ENCODE peak calls at places on chromosomes 16 and 17, in nine cellular contexts. One of them, this sample, is unnamed.
A peak's percentile ranks its signal among the peaks of the same experiment; 100 is the strongest.

GRCh38 chr17:39631403-39631802 is 4.7 kb downstream of the PPP1R1B start:
- DNase-seq in heart left ventricle: no peak
- DNase-seq in activated T-cell treated with anti-CD3 and anti-CD28 coated beads, Interleukin-2, amount 50 U/mL, for 72 hours: no peak
- DNase-seq in activated T-helper 1 cell treated with Interleukin-2 at 50 U/mL for 16 hours: no peak
- DNase-seq in NCI-H2029 treated with DMSO at 0.1 percent for 48 hours: peak; percentile 36
- DNase-seq in M059J: no peak
- DNase-seq in stimulated activated effector memory CD8-positive, alpha-beta T cell treated with anti-CD3 and anti-CD28 coated beads, Interleukin-12 subunit alpha, Interleukin-12 subunit beta, amount 100 ng/mL, for 72 hours: no peak
- DNase-seq in GOT3: no peak
- DNase-seq in endothelial cell: no peak
- DNase-seq in this sample: no peak

GRCh38 chr17:30961213-30962188 is 9.3 kb upstream of the RNF135 start:
- DNase-seq in heart left ventricle: no peak
- DNase-seq in activated T-cell treated with anti-CD3 and anti-CD28 coated beads, Interleukin-2, amount 50 U/mL, for 72 hours: no peak
- DNase-seq in activated T-helper 1 cell treated with Interleukin-2 at 50 U/mL for 16 hours: no peak
- DNase-seq in NCI-H2029 treated with DMSO at 0.1 percent for 48 hours: no peak
- DNase-seq in M059J: no peak
- DNase-seq in stimulated activated effector memory CD8-positive, alpha-beta T cell treated with anti-CD3 and anti-CD28 coated beads, Interleukin-12 subunit alpha, Interleukin-12 subunit beta, amount 100 ng/mL, for 72 hours: no peak
- DNase-seq in GOT3: no peak
- DNase-seq in endothelial cell: no peak
- DNase-seq in this sample: no peak

GRCh38 chr16:82671743-82672142 is 45.0 kb downstream of the CDH13 start:
- DNase-seq in heart left ventricle: no peak
- DNase-seq in activated T-cell treated with anti-CD3 and anti-CD28 coated beads, Interleukin-2, amount 50 U/mL, for 72 hours: peak; percentile 31
- DNase-seq in activated T-helper 1 cell treated with Interleukin-2 at 50 U/mL for 16 hours: no peak
- DNase-seq in NCI-H2029 treated with DMSO at 0.1 percent for 48 hours: no peak
- DNase-seq in M059J: peak; percentile 59
- DNase-seq in stimulated activated effector memory CD8-positive, alpha-beta T cell treated with anti-CD3 and anti-CD28 coated beads, Interleukin-12 subunit alpha, Interleukin-12 subunit beta, amount 100 ng/mL, for 72 hours: no peak
- DNase-seq in GOT3: no peak
- DNase-seq in endothelial cell: no peak
- DNase-seq in this sample: peak; percentile 15

GRCh38 chr16:27085182-27085581 is 18.5 kb downstream of the C16orf82 start:
- DNase-seq in heart left ventricle: no peak
- DNase-seq in activated T-cell treated with anti-CD3 and anti-CD28 coated beads, Interleukin-2, amount 50 U/mL, for 72 hours: no peak
- DNase-seq in activated T-helper 1 cell treated with Interleukin-2 at 50 U/mL for 16 hours: no peak
- DNase-seq in NCI-H2029 treated with DMSO at 0.1 percent for 48 hours: no peak
- DNase-seq in M059J: no peak
- DNase-seq in stimulated activated effector memory CD8-positive, alpha-beta T cell treated with anti-CD3 and anti-CD28 coated beads, Interleukin-12 subunit alpha, Interleukin-12 subunit beta, amount 100 ng/mL, for 72 hours: no peak
- DNase-seq in GOT3: no peak
- DNase-seq in endothelial cell: no peak
- DNase-seq in this sample: no peak

GRCh38 chr17:17305282-17305801 is 2.2 kb downstream of the NT5M start:
- DNase-seq in heart left ventricle: no peak
- DNase-seq in activated T-cell treated with anti-CD3 and anti-CD28 coated beads, Interleukin-2, amount 50 U/mL, for 72 hours: peak; percentile 54
- DNase-seq in activated T-helper 1 cell treated with Interleukin-2 at 50 U/mL for 16 hours: peak; percentile 21
- DNase-seq in NCI-H2029 treated with DMSO at 0.1 percent for 48 hours: no peak
- DNase-seq in M059J: no peak
- DNase-seq in stimulated activated effector memory CD8-positive, alpha-beta T cell treated with anti-CD3 and anti-CD28 coated beads, Interleukin-12 subunit alpha, Interleukin-12 subunit beta, amount 100 ng/mL, for 72 hours: peak; percentile 17
- DNase-seq in GOT3: no peak
- DNase-seq in endothelial cell: no peak
- DNase-seq in this sample: no peak

GRCh38 chr16:69880640-69881133 is 70.4 kb upstream of the CLEC18A start:
- DNase-seq in heart left ventricle: no peak
- DNase-seq in activated T-cell treated with anti-CD3 and anti-CD28 coated beads, Interleukin-2, amount 50 U/mL, for 72 hours: no peak
- DNase-seq in activated T-helper 1 cell treated with Interleukin-2 at 50 U/mL for 16 hours: no peak
- DNase-seq in NCI-H2029 treated with DMSO at 0.1 percent for 48 hours: no peak
- DNase-seq in M059J: peak; percentile 14
- DNase-seq in stimulated activated effector memory CD8-positive, alpha-beta T cell treated with anti-CD3 and anti-CD28 coated beads, Interleukin-12 subunit alpha, Interleukin-12 subunit beta, amount 100 ng/mL, for 72 hours: no peak
- DNase-seq in GOT3: no peak
- DNase-seq in endothelial cell: no peak
- DNase-seq in this sample: no peak

GRCh38 chr16:47052666-47053640 is 79.5 kb upstream of the DNAJA2 start:
- DNase-seq in heart left ventricle: no peak
- DNase-seq in activated T-cell treated with anti-CD3 and anti-CD28 coated beads, Interleukin-2, amount 50 U/mL, for 72 hours: no peak
- DNase-seq in activated T-helper 1 cell treated with Interleukin-2 at 50 U/mL for 16 hours: no peak
- DNase-seq in NCI-H2029 treated with DMSO at 0.1 percent for 48 hours: no peak
- DNase-seq in M059J: no peak
- DNase-seq in stimulated activated effector memory CD8-positive, alpha-beta T cell treated with anti-CD3 and anti-CD28 coated beads, Interleukin-12 subunit alpha, Interleukin-12 subunit beta, amount 100 ng/mL, for 72 hours: no peak
- DNase-seq in GOT3: no peak
- DNase-seq in endothelial cell: no peak
- DNase-seq in this sample: no peak

GRCh38 chr17:35390156-35390555 is 16.7 kb upstream of the SLFN11 start:
- DNase-seq in heart left ventricle: no peak
- DNase-seq in activated T-cell treated with anti-CD3 and anti-CD28 coated beads, Interleukin-2, amount 50 U/mL, for 72 hours: no peak
- DNase-seq in activated T-helper 1 cell treated with Interleukin-2 at 50 U/mL for 16 hours: no peak
- DNase-seq in NCI-H2029 treated with DMSO at 0.1 percent for 48 hours: no peak
- DNase-seq in M059J: no peak
- DNase-seq in stimulated activated effector memory CD8-positive, alpha-beta T cell treated with anti-CD3 and anti-CD28 coated beads, Interleukin-12 subunit alpha, Interleukin-12 subunit beta, amount 100 ng/mL, for 72 hours: no peak
- DNase-seq in GOT3: no peak
- DNase-seq in endothelial cell: no peak
- DNase-seq in this sample: no peak

GRCh38 chr17:18975597-18975996 is 23.6 kb downstream of the SLC5A10 start:
- DNase-seq in heart left ventricle: no peak
- DNase-seq in activated T-cell treated with anti-CD3 and anti-CD28 coated beads, Interleukin-2, amount 50 U/mL, for 72 hours: no peak
- DNase-seq in activated T-helper 1 cell treated with Interleukin-2 at 50 U/mL for 16 hours: no peak
- DNase-seq in NCI-H2029 treated with DMSO at 0.1 percent for 48 hours: no peak
- DNase-seq in M059J: no peak
- DNase-seq in stimulated activated effector memory CD8-positive, alpha-beta T cell treated with anti-CD3 and anti-CD28 coated beads, Interleukin-12 subunit alpha, Interleukin-12 subunit beta, amount 100 ng/mL, for 72 hours: no peak
- DNase-seq in GOT3: no peak
- DNase-seq in endothelial cell: no peak
- DNase-seq in this sample: no peak

GRCh38 chr17:35577826-35578194 is 561 bp downstream of the PEX12 start:
- DNase-seq in heart left ventricle: no peak
- DNase-seq in activated T-cell treated with anti-CD3 and anti-CD28 coated beads, Interleukin-2, amount 50 U/mL, for 72 hours: no peak
- DNase-seq in activated T-helper 1 cell treated with Interleukin-2 at 50 U/mL for 16 hours: no peak
- DNase-seq in NCI-H2029 treated with DMSO at 0.1 percent for 48 hours: no peak
- DNase-seq in M059J: peak; percentile 20
- DNase-seq in stimulated activated effector memory CD8-positive, alpha-beta T cell treated with anti-CD3 and anti-CD28 coated beads, Interleukin-12 subunit alpha, Interleukin-12 subunit beta, amount 100 ng/mL, for 72 hours: no peak
- DNase-seq in GOT3: no peak
- DNase-seq in endothelial cell: no peak
- DNase-seq in this sample: no peak

GRCh38 chr16:51756447-51757123 is 605.5 kb upstream of the SALL1 start:
- DNase-seq in heart left ventricle: no peak
- DNase-seq in activated T-cell treated with anti-CD3 and anti-CD28 coated beads, Interleukin-2, amount 50 U/mL, for 72 hours: no peak
- DNase-seq in activated T-helper 1 cell treated with Interleukin-2 at 50 U/mL for 16 hours: no peak
- DNase-seq in NCI-H2029 treated with DMSO at 0.1 percent for 48 hours: no peak
- DNase-seq in M059J: peak; percentile 22
- DNase-seq in stimulated activated effector memory CD8-positive, alpha-beta T cell treated with anti-CD3 and anti-CD28 coated beads, Interleukin-12 subunit alpha, Interleukin-12 subunit beta, amount 100 ng/mL, for 72 hours: no peak
- DNase-seq in GOT3: no peak
- DNase-seq in endothelial cell: no peak
- DNase-seq in this sample: no peak

GRCh38 chr17:73103661-73104335 is 11.3 kb upstream of the SLC39A11 start:
- DNase-seq in heart left ventricle: no peak
- DNase-seq in activated T-cell treated with anti-CD3 and anti-CD28 coated beads, Interleukin-2, amount 50 U/mL, for 72 hours: no peak
- DNase-seq in activated T-helper 1 cell treated with Interleukin-2 at 50 U/mL for 16 hours: no peak
- DNase-seq in NCI-H2029 treated with DMSO at 0.1 percent for 48 hours: no peak
- DNase-seq in M059J: no peak
- DNase-seq in stimulated activated effector memory CD8-positive, alpha-beta T cell treated with anti-CD3 and anti-CD28 coated beads, Interleukin-12 subunit alpha, Interleukin-12 subunit beta, amount 100 ng/mL, for 72 hours: no peak
- DNase-seq in GOT3: no peak
- DNase-seq in endothelial cell: no peak
- DNase-seq in this sample: no peak

GRCh38 chr16:81748476-81749198 is 30.5 kb upstream of the PLCG2 start:
- DNase-seq in heart left ventricle: no peak
- DNase-seq in activated T-cell treated with anti-CD3 and anti-CD28 coated beads, Interleukin-2, amount 50 U/mL, for 72 hours: no peak
- DNase-seq in activated T-helper 1 cell treated with Interleukin-2 at 50 U/mL for 16 hours: no peak
- DNase-seq in NCI-H2029 treated with DMSO at 0.1 percent for 48 hours: no peak
- DNase-seq in M059J: no peak
- DNase-seq in stimulated activated effector memory CD8-positive, alpha-beta T cell treated with anti-CD3 and anti-CD28 coated beads, Interleukin-12 subunit alpha, Interleukin-12 subunit beta, amount 100 ng/mL, for 72 hours: no peak
- DNase-seq in GOT3: no peak
- DNase-seq in endothelial cell: no peak
- DNase-seq in this sample: no peak

GRCh38 chr16:74984194-74984669 is 691 bp downstream of the WDR59 start:
- DNase-seq in heart left ventricle: no peak
- DNase-seq in activated T-cell treated with anti-CD3 and anti-CD28 coated beads, Interleukin-2, amount 50 U/mL, for 72 hours: peak; percentile 23
- DNase-seq in activated T-helper 1 cell treated with Interleukin-2 at 50 U/mL for 16 hours: no peak
- DNase-seq in NCI-H2029 treated with DMSO at 0.1 percent for 48 hours: no peak
- DNase-seq in M059J: peak; percentile 20
- DNase-seq in stimulated activated effector memory CD8-positive, alpha-beta T cell treated with anti-CD3 and anti-CD28 coated beads, Interleukin-12 subunit alpha, Interleukin-12 subunit beta, amount 100 ng/mL, for 72 hours: peak; percentile 13
- DNase-seq in GOT3: no peak
- DNase-seq in endothelial cell: peak; percentile 15
- DNase-seq in this sample: peak; percentile 29

This sample was measured in T-helper 17 cell.